ENCODE peak calls at places on chromosomes 13 and 19, in six cellular contexts. One of them, this sample, is unnamed.

GRCh38 chr13:65264066-65264465 is 1966.1 kb downstream of the PCDH9 start:
- DNase-seq in suprapubic skin: no peak
- DNase-seq in tibial nerve: no peak
- DNase-seq in A549: no peak
- DNase-seq in SK-N-SH: no peak
- DNase-seq in HepG2: no peak
- DNase-seq in this sample: no peak

GRCh38 chr19:4444765-4445741 is 12.5 kb downstream of the UBXN6 start:
- DNase-seq in A549: no peak
- DNase-seq in HepG2: no peak
- DNase-seq in tibial nerve: no peak
- DNase-seq in SK-N-SH: no peak
- DNase-seq in suprapubic skin: no peak
- DNase-seq in this sample: no peak

GRCh38 chr13:74819549-74819948 is 662.4 kb downstream of the TBC1D4 start:
- DNase-seq in suprapubic skin: no peak
- DNase-seq in SK-N-SH: no peak
- DNase-seq in A549: no peak
- DNase-seq in tibial nerve: no peak
- DNase-seq in HepG2: no peak
- DNase-seq in this sample: no peak

GRCh38 chr13:110589991-110590390 is 25.4 kb upstream of the NAXD start:
- DNase-seq in A549: no peak
- DNase-seq in SK-N-SH: no peak
- DNase-seq in suprapubic skin: no peak
- DNase-seq in tibial nerve: no peak
- DNase-seq in HepG2: peak; percentile 45
- DNase-seq in this sample: no peak

GRCh38 chr13:93727301-93728141 is 500.9 kb downstream of the GPC6 start:
- DNase-seq in tibial nerve: no peak
- DNase-seq in suprapubic skin: no peak
- DNase-seq in SK-N-SH: no peak
- DNase-seq in A549: no peak
- DNase-seq in HepG2: peak; percentile 46
- DNase-seq in this sample: no peak

GRCh38 chr19:36149673-36150406 is 2.4 kb downstream of the COX7A1 start:
- DNase-seq in A549: no peak
- DNase-seq in suprapubic skin: peak; percentile 85
- DNase-seq in SK-N-SH: no peak
- DNase-seq in tibial nerve: no peak
- DNase-seq in HepG2: no peak
- DNase-seq in this sample: no peak

GRCh38 chr13:50033696-50034095 is 18.5 kb downstream of the KCNRG start:
- DNase-seq in suprapubic skin: no peak
- DNase-seq in tibial nerve: no peak
- DNase-seq in HepG2: no peak
- DNase-seq in SK-N-SH: no peak
- DNase-seq in A549: no peak
- DNase-seq in this sample: no peak

GRCh38 chr19:41588497-41589209 is 12.7 kb downstream of the CEACAM21 start:
- DNase-seq in HepG2: peak; percentile 15
- DNase-seq in suprapubic skin: no peak
- DNase-seq in SK-N-SH: no peak
- DNase-seq in A549: peak; percentile 58
- DNase-seq in tibial nerve: no peak
- DNase-seq in this sample: no peak

GRCh38 chr13:110559429-110559943 is 2.0 kb downstream of the RAB20 start:
- DNase-seq in HepG2: no peak
- DNase-seq in SK-N-SH: no peak
- DNase-seq in suprapubic skin: no peak
- DNase-seq in tibial nerve: no peak
- DNase-seq in A549: no peak
- DNase-seq in this sample: peak; percentile 81

GRCh38 chr13:50892162-50892944 is 17.2 kb upstream of the RNASEH2B start:
- DNase-seq in SK-N-SH: no peak
- DNase-seq in HepG2: no peak
- DNase-seq in suprapubic skin: no peak
- DNase-seq in tibial nerve: no peak
- DNase-seq in A549: no peak
- DNase-seq in this sample: no peak

GRCh38 chr13:39777527-39778061 is 122.1 kb downstream of the COG6 start:
- DNase-seq in HepG2: no peak
- DNase-seq in SK-N-SH: no peak
- DNase-seq in A549: peak; percentile 8
- DNase-seq in suprapubic skin: no peak
- DNase-seq in tibial nerve: no peak
- DNase-seq in this sample: no peak

GRCh38 chr19:48645652-48646191 is at the start of gene CA11:
- DNase-seq in A549: no peak
- DNase-seq in HepG2: no peak
- DNase-seq in tibial nerve: no peak
- DNase-seq in suprapubic skin: no peak
- DNase-seq in SK-N-SH: no peak
- DNase-seq in this sample: no peak

GRCh38 chr19:9906475-9907087 is 29.7 kb downstream of the OLFM2 start:
- DNase-seq in tibial nerve: no peak
- DNase-seq in suprapubic skin: no peak
- DNase-seq in A549: no peak
- DNase-seq in SK-N-SH: peak; percentile 31
- DNase-seq in HepG2: no peak
- DNase-seq in this sample: no peak

GRCh38 chr13:112844411-112844810 is 124.6 kb upstream of the MCF2L start:
- DNase-seq in SK-N-SH: no peak
- DNase-seq in HepG2: no peak
- DNase-seq in A549: no peak
- DNase-seq in suprapubic skin: no peak
- DNase-seq in tibial nerve: no peak
- DNase-seq in this sample: no peak

GRCh38 chr19:10915511-10916091 is 12.8 kb downstream of the YIPF2 start:
- DNase-seq in HepG2: no peak
- DNase-seq in SK-N-SH: peak; percentile 68
- DNase-seq in A549: no peak
- DNase-seq in tibial nerve: peak; percentile 57
- DNase-seq in suprapubic skin: no peak
- DNase-seq in this sample: no peak

GRCh38 chr13:30016398-30016797 is 166.0 kb upstream of the UBL3 start:
- DNase-seq in tibial nerve: no peak
- DNase-seq in SK-N-SH: no peak
- DNase-seq in A549: no peak
- DNase-seq in suprapubic skin: no peak
- DNase-seq in HepG2: no peak
- DNase-seq in this sample: peak; percentile 77

GRCh38 chr13:99303863-99304521 is 3.2 kb downstream of the GPR183 start:
- DNase-seq in tibial nerve: no peak
- DNase-seq in A549: no peak
- DNase-seq in HepG2: no peak
- DNase-seq in SK-N-SH: no peak
- DNase-seq in suprapubic skin: no peak
- DNase-seq in this sample: no peak

GRCh38 chr19:55344444-55344843 is 4.8 kb downstream of the KMT5C start:
- DNase-seq in SK-N-SH: peak; percentile 91
- DNase-seq in A549: no peak
- DNase-seq in tibial nerve: no peak
- DNase-seq in suprapubic skin: no peak
- DNase-seq in HepG2: no peak
- DNase-seq in this sample: no peak

GRCh38 chr13:64278493-64278892 is 2862.8 kb upstream of the PCDH20 start:
- DNase-seq in A549: no peak
- DNase-seq in HepG2: no peak
- DNase-seq in SK-N-SH: no peak
- DNase-seq in tibial nerve: no peak
- DNase-seq in suprapubic skin: no peak
- DNase-seq in this sample: no peak

GRCh38 chr13:35672611-35673010 is 196.1 kb upstream of the MAB21L1 start:
- DNase-seq in HepG2: no peak
- DNase-seq in suprapubic skin: no peak
- DNase-seq in tibial nerve: no peak
- DNase-seq in SK-N-SH: no peak
- DNase-seq in A549: no peak
- DNase-seq in this sample: no peak

GRCh38 chr19:58578430-58578925 is 5.3 kb upstream of the MZF1 start:
- DNase-seq in HepG2: no peak
- DNase-seq in A549: no peak
- DNase-seq in suprapubic skin: no peak
- DNase-seq in tibial nerve: no peak
- DNase-seq in SK-N-SH: no peak
- DNase-seq in this sample: no peak

GRCh38 chr13:80399340-80400163 is 58.6 kb upstream of the SPRY2 start:
- DNase-seq in tibial nerve: no peak
- DNase-seq in suprapubic skin: no peak
- DNase-seq in HepG2: no peak
- DNase-seq in SK-N-SH: no peak
- DNase-seq in A549: no peak
- DNase-seq in this sample: no peak

GRCh38 chr19:2289714-2290435 is 7.9 kb upstream of the PEAK3 start:
- DNase-seq in suprapubic skin: peak; percentile 74
- DNase-seq in tibial nerve: no peak
- DNase-seq in A549: no peak
- DNase-seq in SK-N-SH: no peak
- DNase-seq in HepG2: no peak
- DNase-seq in this sample: no peak

GRCh38 chr19:11268783-11269267 is 6.5 kb upstream of the DOCK6 start:
- DNase-seq in SK-N-SH: peak; percentile 75
- DNase-seq in HepG2: peak; percentile 60
- DNase-seq in suprapubic skin: peak; percentile 78
- DNase-seq in tibial nerve: peak; percentile 57
- DNase-seq in A549: no peak
- DNase-seq in this sample: peak; percentile 91

GRCh38 chr13:52195052-52195837 is 35.8 kb upstream of the NEK3 start:
- DNase-seq in tibial nerve: peak; percentile 51
- DNase-seq in SK-N-SH: peak; percentile 68
- DNase-seq in HepG2: no peak
- DNase-seq in suprapubic skin: peak; percentile 90
- DNase-seq in A549: no peak
- DNase-seq in this sample: peak; percentile 94

GRCh38 chr19:36225219-36225892 is 10.4 kb downstream of the ZNF146 start:
- DNase-seq in SK-N-SH: no peak
- DNase-seq in suprapubic skin: no peak
- DNase-seq in A549: no peak
- DNase-seq in HepG2: no peak
- DNase-seq in tibial nerve: no peak
- DNase-seq in this sample: no peak

GRCh38 chr19:33279430-33280350 is 22.6 kb downstream of the CEBPA start:
- DNase-seq in tibial nerve: no peak
- DNase-seq in suprapubic skin: no peak
- DNase-seq in A549: no peak
- DNase-seq in SK-N-SH: no peak
- DNase-seq in HepG2: peak; percentile 74
- DNase-seq in this sample: no peak

GRCh38 chr19:33277434-33277833 is 24.9 kb downstream of the CEBPA start:
- DNase-seq in suprapubic skin: no peak
- DNase-seq in tibial nerve: no peak
- DNase-seq in A549: no peak
- DNase-seq in HepG2: no peak
- DNase-seq in SK-N-SH: no peak
- DNase-seq in this sample: no peak

GRCh38 chr19:33278403-33279269 is 23.7 kb downstream of the CEBPA start:
- DNase-seq in A549: no peak
- DNase-seq in HepG2: peak; percentile 61
- DNase-seq in suprapubic skin: no peak
- DNase-seq in SK-N-SH: no peak
- DNase-seq in tibial nerve: no peak
- DNase-seq in this sample: no peak

GRCh38 chr19:33275933-33276619 is 26.3 kb downstream of the CEBPA start:
- DNase-seq in tibial nerve: no peak
- DNase-seq in A549: no peak
- DNase-seq in SK-N-SH: no peak
- DNase-seq in HepG2: peak; percentile 93
- DNase-seq in suprapubic skin: no peak
- DNase-seq in this sample: no peak

DNA sequence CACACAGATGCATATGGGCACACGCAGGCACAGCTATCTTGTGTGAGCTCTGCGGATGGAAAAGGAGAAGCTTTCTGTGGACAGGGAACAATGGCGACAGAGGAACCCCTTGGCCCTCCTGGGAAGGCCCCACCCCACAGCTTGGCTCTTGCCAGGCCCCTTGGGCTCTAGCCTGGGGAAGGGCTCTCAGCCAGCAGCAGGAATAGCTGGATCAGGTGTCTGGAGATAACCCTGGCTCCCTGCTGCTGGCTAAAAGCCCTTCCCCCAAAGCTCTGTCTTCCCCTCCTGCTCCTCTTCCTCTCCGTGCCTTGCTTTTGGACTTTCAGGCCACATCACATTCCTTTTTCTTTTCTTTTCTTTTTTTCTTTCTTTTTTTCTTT is 24.3 kb downstream of the CEBPA start:
- DNase-seq in suprapubic skin: no peak
- DNase-seq in A549: no peak
- DNase-seq in HepG2: no peak
- DNase-seq in tibial nerve: no peak
- DNase-seq in SK-N-SH: no peak
- DNase-seq in this sample: no peak
- H3K27ac ChIP-seq in suprapubic skin: no peak overlapping the region
- H3K27ac ChIP-seq in A549: no peak overlapping the region
- H3K27ac ChIP-seq in HepG2: peak overlapping the region; percentile 94
- H3K27ac ChIP-seq in tibial nerve: no peak overlapping the region
- H3K27ac ChIP-seq in SK-N-SH: no peak overlapping the region
- H3K27ac ChIP-seq in this sample: no peak overlapping the region

DNA sequence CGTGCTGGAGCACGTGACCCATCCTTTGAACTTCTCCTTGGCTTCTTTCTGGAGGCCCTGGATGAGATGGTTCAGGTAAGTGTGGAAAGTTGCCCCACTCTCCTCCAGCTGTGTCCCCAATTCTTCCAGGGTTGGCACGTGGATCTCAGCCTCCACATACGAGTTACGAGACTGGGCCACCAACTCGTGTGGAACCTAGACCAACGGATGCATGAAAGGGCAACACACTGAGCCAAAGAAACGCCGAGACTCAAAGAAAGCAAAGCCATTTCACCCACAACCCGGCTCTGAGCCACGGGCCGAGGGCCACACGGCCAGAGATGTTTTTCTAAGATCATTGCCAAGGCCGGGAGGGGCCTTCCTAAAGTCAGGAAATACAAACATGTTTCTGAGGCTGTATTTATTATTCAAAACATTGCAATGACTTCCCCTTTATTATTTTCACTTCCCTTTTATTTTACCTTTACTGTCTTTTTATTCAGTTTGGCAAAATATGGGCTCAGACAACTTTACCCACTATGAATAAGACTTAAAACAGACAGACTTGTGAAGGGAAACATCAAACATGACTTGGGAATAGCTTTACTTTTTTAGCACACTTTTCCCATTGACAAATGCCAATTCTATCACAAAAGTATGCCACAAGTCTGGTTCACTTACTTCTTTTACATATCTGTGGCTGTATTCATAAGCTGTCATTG is 94.6 kb downstream of the KL start:
- DNase-seq in SK-N-SH: no peak
- DNase-seq in suprapubic skin: peak; percentile 75
- DNase-seq in tibial nerve: peak; percentile 44
- DNase-seq in HepG2: no peak
- DNase-seq in A549: no peak
- DNase-seq in this sample: no peak
- TF ChIP-seq EP300 in SK-N-SH: no peak
- TF ChIP-seq EP300 in suprapubic skin: no peak
- TF ChIP-seq EP300 in tibial nerve: no peak
- TF ChIP-seq EP300 in HepG2: no peak
- TF ChIP-seq EP300 in A549: no peak
- TF ChIP-seq EP300 in this sample: no peak

GRCh38 chr19:29547981-29548380 is 22.2 kb downstream of the VSTM2B start:
- DNase-seq in A549: no peak
- DNase-seq in SK-N-SH: peak; percentile 52
- DNase-seq in suprapubic skin: no peak
- DNase-seq in tibial nerve: no peak
- DNase-seq in HepG2: no peak
- DNase-seq in this sample: peak; percentile 41
- TF ChIP-seq CTCF in A549: no peak
- TF ChIP-seq CTCF in SK-N-SH: no peak
- TF ChIP-seq CTCF in suprapubic skin: no peak
- TF ChIP-seq CTCF in tibial nerve: no peak
- TF ChIP-seq CTCF in HepG2: no peak
- TF ChIP-seq CTCF in this sample: no peak

GRCh38 chr13:48738261-48738755 is 84.6 kb downstream of the CYSLTR2 start:
- DNase-seq in SK-N-SH: no peak
- DNase-seq in suprapubic skin: no peak
- DNase-seq in A549: no peak
- DNase-seq in tibial nerve: no peak
- DNase-seq in HepG2: no peak
- DNase-seq in this sample: no peak
- H3K27ac ChIP-seq in SK-N-SH: no peak overlapping the region
- H3K27ac ChIP-seq in suprapubic skin: no peak overlapping the region
- H3K27ac ChIP-seq in A549: no peak overlapping the region
- H3K27ac ChIP-seq in tibial nerve: no peak overlapping the region
- H3K27ac ChIP-seq in HepG2: no peak overlapping the region
- H3K27ac ChIP-seq in this sample: no peak overlapping the region